ENCODE peak calls at places on chromosomes 3 and 15, in four cellular contexts. K, Y, J and D are unnamed samples. For H3K4me1, the result is how much of the 10 kb centered on the place peaks cover.

GRCh38 chr15:73650387-73651126 is 17.4 kb upstream of the NPTN start:
- DNase-seq in Y (no peak), J (no peak), K (peak), D (no peak)

GRCh38 chr3:8473029-8473428 is 28.6 kb upstream of the LMCD1 start:
- DNase-seq in Y (no peak), J (no peak), K (no peak), D (no peak)

GRCh38 chr15:57911247-57911646 is 154.3 kb downstream of the ALDH1A2 start:
- DNase-seq in Y (no peak), K (peak), J (no peak), D (no peak)

GRCh38 chr3:140898340-140899180 is 43.1 kb upstream of the SLC25A36 start:
- DNase-seq in Y (peak), K (peak), J (no peak), D (peak)

GRCh38 chr3:86766331-86766730 is 224.6 kb downstream of the VGLL3 start:
- DNase-seq in J (no peak), Y (no peak), K (no peak), D (no peak)

GRCh38 chr3:152069871-152070270 is 196.4 kb downstream of the SUCNR1 start:
- DNase-seq in Y (peak), J (no peak), K (no peak), D (no peak)

GRCh38 chr3:184354121-184354728 is 7.2 kb downstream of the CLCN2 start:
- DNase-seq in K (peak), Y (no peak), J (peak), D (peak)

GRCh38 chr15:81347910-81348309 is 24.0 kb upstream of the STARD5 start:
- DNase-seq in Y (no peak), J (peak), K (no peak), D (no peak)

GRCh38 chr3:7695067-7695466 is 806.6 kb upstream of the LMCD1 start:
- DNase-seq in K (no peak), Y (no peak), J (no peak), D (no peak)

GRCh38 chr3:38111201-38111600 is 25.7 kb downstream of the ACAA1 start:
- DNase-seq in Y (no peak), K (no peak), J (no peak), D (no peak)

GRCh38 chr3:13072239-13073041 is 789 bp downstream of the IQSEC1 start:
- DNase-seq in K (no peak), J (peak), Y (peak), D (peak)

GRCh38 chr15:60376677-60377095 is 21.1 kb downstream of the ANXA2 start:
- DNase-seq in J (no peak), K (no peak), Y (peak), D (no peak)

GRCh38 chr3:52461874-52462273 is 6.5 kb downstream of the NISCH start:
- DNase-seq in K (no peak), J (no peak), Y (no peak), D (no peak)

GRCh38 chr3:146339262-146339808 is 88.4 kb upstream of the PLSCR4 start:
- DNase-seq in K (no peak), Y (no peak), J (no peak), D (no peak)

GRCh38 chr15:56943398-56943797 is 25.0 kb downstream of the TCF12 start:
- DNase-seq in Y (no peak), K (no peak), J (no peak), D (no peak)

GRCh38 chr3:32399030-32399620 is 7.5 kb downstream of the CMTM7 start:
- DNase-seq in Y (no peak), J (no peak), K (peak), D (peak)

GRCh38 chr3:9955067-9955502 is 2.9 kb upstream of the PRRT3 start:
- DNase-seq in Y (peak), K (no peak), J (peak), D (no peak)

GRCh38 chr3:57158316-57158715 is 6.8 kb downstream of the IL17RD start:
- DNase-seq in K (no peak), Y (no peak), J (no peak), D (no peak)

GRCh38 chr3:186381424-186382216 is 19.6 kb upstream of the DGKG start:
- DNase-seq in Y (no peak), J (no peak), K (no peak), D (no peak)

GRCh38 chr3:38004415-38005075 is 14.0 kb downstream of the VILL start:
- DNase-seq in J (peak), K (peak), Y (peak), D (peak)

GRCh38 chr3:77815467-77815866 is 775.6 kb downstream of the ROBO2 start:
- DNase-seq in J (peak), Y (no peak), K (no peak), D (peak)

GRCh38 chr15:83209333-83209732 is 1.7 kb upstream of the HDGFL3 start:
- DNase-seq in K (no peak), J (no peak), Y (no peak), D (peak)

GRCh38 chr3:163521261-163521660 is 1557.0 kb downstream of the SI start:
- DNase-seq in Y (no peak), K (no peak), J (no peak), D (no peak)

GRCh38 chr3:146682176-146682575 is 77.0 kb upstream of the PLSCR5 start:
- DNase-seq in K (no peak), Y (no peak), J (no peak), D (no peak)

GRCh38 chr3:108073712-108074431 is 17.0 kb downstream of the CD47 start:
- DNase-seq in Y (no peak), J (no peak), K (no peak), D (no peak)

GRCh38 chr3:186075931-186076567 is 32.8 kb downstream of the ETV5 start:
- DNase-seq in K (no peak), Y (no peak), J (no peak), D (no peak)

GRCh38 chr15:70526974-70527325 is 236.4 kb downstream of the UACA start:
- DNase-seq in Y (no peak), K (no peak), J (peak), D (no peak)

GRCh38 chr3:159823763-159824162 is 164.9 kb upstream of the IL12A start:
- DNase-seq in J (no peak), K (no peak), Y (no peak), D (no peak)

GRCh38 chr15:54159044-54159443 is 180.8 kb downstream of the UNC13C start:
- DNase-seq in Y (no peak), J (no peak), K (no peak), D (no peak)

GRCh38 chr15:70470556-70471191 is 292.7 kb downstream of the UACA start:
- DNase-seq in Y (no peak), K (no peak), J (no peak), D (no peak)

GRCh38 chr3:24043985-24044384 is 98.9 kb downstream of the NR1D2 start:
- DNase-seq in K (no peak), J (no peak), Y (no peak), D (no peak)

GRCh38 chr15:29822100-29822684 is at the start of gene TJP1:
- DNase-seq in K (peak), J (peak), Y (peak), D (peak)

GRCh38 chr15:84734794-84735479 is 13.5 kb upstream of the ZNF592 start:
- DNase-seq in J (peak), Y (peak), K (no peak), D (peak)

GRCh38 chr3:194572131-194572789 is 61.0 kb downstream of the TMEM44 start:
- DNase-seq in Y (peak), J (no peak), K (peak), D (peak)

GRCh38 chr15:59384507-59384906 is 11.8 kb upstream of the MYO1E start:
- DNase-seq in J (no peak), K (no peak), Y (no peak), D (no peak)

GRCh38 chr3:12730511-12731234 is 28.4 kb downstream of the TMEM40 start:
- DNase-seq in Y (peak), K (no peak), J (no peak), D (no peak)

GRCh38 chr3:16207031-16207430 is 32.6 kb downstream of the GALNT15 start:
- DNase-seq in K (peak), J (no peak), Y (peak), D (no peak)

GRCh38 chr3:62557450-62557849 is 184.1 kb upstream of the FEZF2 start:
- DNase-seq in Y (no peak), J (no peak), K (no peak), D (no peak)

GRCh38 chr15:89785064-89785770 is 9.1 kb downstream of the MESP2 start:
- DNase-seq in K (no peak), Y (no peak), J (no peak), D (no peak)

GRCh38 chr15:67070150-67070549 is 4.7 kb downstream of the SMAD3 start:
- DNase-seq in J (no peak), K (no peak), Y (no peak), D (no peak)
- H3K4me1 ChIP-seq in J (under half), K (half or more), Y (under half), D (under half)

DNA sequence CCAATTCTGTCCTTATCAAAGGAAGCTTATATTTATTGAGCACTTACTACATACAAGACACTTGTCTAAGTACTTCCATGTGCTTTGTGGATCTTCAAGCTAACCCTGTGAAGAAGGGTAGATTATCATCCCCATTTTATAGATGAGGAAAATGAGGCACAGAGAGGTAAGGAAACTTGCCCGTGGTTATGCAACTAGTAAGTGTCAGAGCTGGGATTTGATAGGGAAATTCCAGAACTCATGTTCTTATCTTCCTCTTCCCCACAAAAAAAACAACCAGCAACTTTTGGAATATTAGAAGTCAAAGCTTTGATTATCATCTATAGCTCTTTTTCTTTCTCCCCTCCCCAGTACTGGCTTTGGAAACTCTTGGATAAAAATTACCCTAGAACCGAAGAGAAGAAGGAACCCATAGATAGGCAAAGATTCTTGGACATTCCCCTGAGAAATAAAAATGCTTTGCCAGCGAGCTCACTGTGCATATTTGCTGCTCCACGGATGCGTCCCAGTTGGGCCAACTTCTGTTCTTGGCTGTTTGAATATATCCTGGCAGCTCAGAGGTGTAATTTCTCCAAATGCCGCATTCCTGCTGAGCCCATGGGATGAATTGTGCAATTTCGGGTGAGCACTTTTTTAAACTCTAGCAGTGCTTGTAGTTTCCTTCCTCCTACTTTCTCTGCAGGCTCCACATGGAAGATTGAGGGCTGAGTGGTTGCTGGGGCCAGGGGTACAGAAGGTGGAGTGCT is 591.5 kb upstream of the CFAP20DC start:
- DNase-seq in Y (peak), J (no peak), K (no peak), D (no peak)
- TF ChIP-seq EZH2 in Y (no peak), J (no peak), K (no peak), D (no peak)

GRCh38 chr3:128326051-128326823 is 140.5 kb downstream of the DNAJB8 start:
- DNase-seq in Y (no peak), J (peak), K (no peak), D (no peak)
- TF ChIP-seq CTCF in Y (no peak), J (no peak), K (no peak), D (no peak)

GRCh38 chr15:64045774-64046346 is 425 bp downstream of the DAPK2 start:
- DNase-seq in J (peak), K (no peak), Y (peak), D (no peak)
- H3K4me1 ChIP-seq in J (under half), K (under half), Y (under half), D (under half)

DNA sequence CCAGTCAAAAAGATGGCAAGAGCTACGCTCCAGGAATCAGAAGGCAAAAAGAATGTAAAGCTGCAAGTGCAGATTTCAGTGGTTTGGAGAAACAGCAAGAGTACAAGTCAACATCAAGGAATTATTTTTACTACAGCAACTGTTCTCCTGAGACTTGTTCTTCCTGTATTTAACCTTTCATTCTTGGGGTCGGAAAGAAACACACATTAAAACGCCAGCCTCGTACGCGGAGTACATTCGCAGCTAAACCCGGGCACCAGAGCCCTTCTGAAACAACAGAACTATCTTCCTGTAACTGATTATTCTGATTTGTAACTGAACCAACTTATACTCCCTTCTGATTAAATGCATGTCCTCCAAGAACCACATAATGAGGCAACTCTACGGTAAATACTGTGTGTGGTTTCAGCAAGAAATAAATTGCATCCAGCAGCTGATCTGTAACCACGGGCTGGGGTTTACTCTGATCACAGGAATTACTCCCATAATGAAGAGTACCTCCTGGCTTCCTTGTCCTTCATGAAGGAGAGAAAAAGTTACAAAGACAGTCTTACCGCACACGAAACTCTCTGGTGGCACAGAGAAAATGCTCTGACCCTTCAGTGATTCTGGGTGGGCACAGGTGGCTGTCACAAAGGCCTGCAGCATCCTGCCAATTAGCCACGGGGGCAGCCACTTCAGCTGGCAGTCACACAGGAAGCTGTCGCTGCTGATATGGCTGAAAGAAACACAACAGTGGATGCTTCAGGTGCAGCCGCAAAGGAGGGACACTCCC is 107.1 kb downstream of the LRIG1 start:
- DNase-seq in Y (peak), J (no peak), K (peak), D (no peak)
- TF ChIP-seq EZH2 in Y (no peak), J (no peak), K (no peak), D (no peak)

DNA sequence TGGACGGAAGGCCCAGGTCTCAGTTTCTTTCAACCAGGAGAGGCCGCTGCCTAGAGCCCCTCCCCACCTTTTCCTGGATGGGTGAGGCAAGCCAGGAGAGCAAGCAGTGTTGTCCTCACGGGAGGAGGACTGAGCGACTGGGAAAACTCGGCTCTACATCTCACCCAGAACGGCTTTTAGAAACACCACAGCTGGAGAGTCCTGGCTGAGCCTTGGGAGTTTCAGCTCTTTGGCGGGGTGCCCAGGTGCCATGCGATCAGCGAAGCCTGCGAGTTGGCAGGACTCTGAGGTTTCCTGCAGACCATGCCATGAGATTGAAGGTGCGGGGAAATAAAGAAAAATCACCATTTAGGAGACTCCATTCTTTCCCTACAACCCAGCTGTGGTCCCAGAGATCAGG is 26.0 kb downstream of the PPCDC start:
- DNase-seq in Y (no peak), K (peak), J (no peak), D (no peak)
- TF ChIP-seq CTCF in Y (no peak), K (no peak), J (no peak), D (no peak)